ENCODE peak calls at places on chromosomes 3 and 15, in ten cellular contexts. X is fibroblast of lung, G is B cell, F is heart left ventricle, Q is heart right ventricle, A is Peyer's patch, E is A549, C is neural crest cell, Z is HFF-Myc, O is left ventricle myocardium inferior. Y is an unnamed sample.

GRCh38 chr15:91302588-91303439 is 202.8 kb downstream of the SV2B start:
- DNase-seq in X (peak), G (no peak), F (no peak), Q (no peak), A (no peak), E (peak), C (peak), Z (peak), O (no peak), Y (peak)

GRCh38 chr3:105970283-105970682 is 101.5 kb upstream of the CBLB start:
- DNase-seq in X (peak), G (no peak), F (no peak), Q (no peak), A (no peak), E (no peak), C (no peak), Z (peak), O (no peak), Y (no peak)

GRCh38 chr15:88241461-88241860 is 15.1 kb downstream of the NTRK3 start:
- DNase-seq in X (no peak), G (no peak), F (no peak), Q (no peak), A (no peak), E (no peak), C (no peak), Z (no peak), O (no peak), Y (no peak)

GRCh38 chr3:188153498-188153948 is 434 bp upstream of the LPP start:
- DNase-seq in X (peak), G (no peak), F (peak), Q (peak), A (peak), E (peak), C (peak), Z (peak), O (peak), Y (no peak)

GRCh38 chr3:143302638-143303171 is 183.1 kb downstream of the CHST2 start:
- DNase-seq in X (peak), G (no peak), F (peak), Q (peak), A (no peak), E (no peak), C (no peak), Z (peak), O (peak), Y (no peak)

GRCh38 chr15:77464129-77464865 is 43.6 kb downstream of the HMG20A start:
- DNase-seq in X (no peak), G (no peak), F (no peak), Q (no peak), A (no peak), E (no peak), C (no peak), Z (no peak), O (no peak), Y (no peak)

GRCh38 chr15:90201150-90201943 is at the start of gene SEMA4B:
- DNase-seq in X (peak), G (peak), F (peak), Q (peak), A (peak), E (peak), C (peak), Z (no peak), O (peak), Y (peak)

GRCh38 chr3:4994823-4995499 is 15.7 kb downstream of the BHLHE40 start:
- DNase-seq in X (peak), G (no peak), F (peak), Q (peak), A (no peak), E (no peak), C (no peak), Z (no peak), O (peak), Y (peak)

GRCh38 chr3:45509038-45509767 is 85.3 kb upstream of the LIMD1 start:
- DNase-seq in X (peak), G (no peak), F (no peak), Q (no peak), A (no peak), E (no peak), C (peak), Z (peak), O (no peak), Y (no peak)

GRCh38 chr3:171465768-171466167 is 5.6 kb upstream of the TNIK start:
- DNase-seq in X (peak), G (no peak), F (no peak), Q (no peak), A (no peak), E (no peak), C (no peak), Z (no peak), O (no peak), Y (no peak)

GRCh38 chr15:68581725-68582124 is 2.9 kb downstream of the CORO2B start:
- DNase-seq in X (no peak), G (no peak), F (no peak), Q (no peak), A (no peak), E (no peak), C (no peak), Z (no peak), O (no peak), Y (no peak)

GRCh38 chr15:38389924-38390542 is 63.9 kb upstream of the FAM98B start:
- DNase-seq in X (peak), G (peak), F (no peak), Q (peak), A (peak), E (peak), C (peak), Z (no peak), O (peak), Y (peak)

GRCh38 chr15:80317389-80318169 is 65.6 kb upstream of the CTXND1 start:
- DNase-seq in X (peak), G (no peak), F (no peak), Q (no peak), A (no peak), E (no peak), C (no peak), Z (peak), O (peak), Y (no peak)

GRCh38 chr15:94234300-94234699 is 2.9 kb downstream of the MCTP2 start:
- DNase-seq in X (peak), G (no peak), F (no peak), Q (no peak), A (peak), E (no peak), C (no peak), Z (no peak), O (no peak), Y (no peak)

GRCh38 chr3:189593581-189593980 is 37.6 kb upstream of the TP63 start:
- DNase-seq in X (peak), G (no peak), F (no peak), Q (no peak), A (no peak), E (no peak), C (no peak), Z (no peak), O (no peak), Y (no peak)

GRCh38 chr3:38152660-38153059 is 12.7 kb upstream of the OXSR1 start:
- DNase-seq in X (no peak), G (no peak), F (no peak), Q (no peak), A (no peak), E (no peak), C (no peak), Z (no peak), O (no peak), Y (no peak)

GRCh38 chr3:128882709-128883108 is 3.3 kb downstream of the ACAD9 start:
- DNase-seq in X (no peak), G (no peak), F (no peak), Q (no peak), A (no peak), E (no peak), C (no peak), Z (no peak), O (no peak), Y (no peak)
- TF ChIP-seq CTCF in X (no peak), G (no peak), F (no peak), Q (no peak), A (no peak), E (no peak), C (no peak), Z (no peak), O (no peak), Y (no peak)

GRCh38 chr15:59177445-59177728 is 29.3 kb upstream of the LDHAL6B start:
- DNase-seq in X (no peak), G (no peak), F (no peak), Q (no peak), A (no peak), E (no peak), C (no peak), Z (no peak), O (no peak), Y (peak)

GRCh38 chr15:59176653-59177444 is 29.8 kb upstream of the LDHAL6B start:
- DNase-seq in X (no peak), G (no peak), F (no peak), Q (no peak), A (no peak), E (no peak), C (no peak), Z (no peak), O (no peak), Y (no peak)

GRCh38 chr15:59178151-59178705 is 28.4 kb upstream of the LDHAL6B start:
- DNase-seq in X (no peak), G (no peak), F (no peak), Q (no peak), A (no peak), E (no peak), C (no peak), Z (no peak), O (no peak), Y (no peak)

GRCh38 chr15:59185725-59186124 is 20.9 kb upstream of the LDHAL6B start:
- DNase-seq in X (no peak), G (no peak), F (no peak), Q (no peak), A (no peak), E (no peak), C (no peak), Z (no peak), O (no peak), Y (no peak)

GRCh38 chr15:59180946-59181345 is 25.7 kb upstream of the LDHAL6B start:
- DNase-seq in X (no peak), G (no peak), F (no peak), Q (no peak), A (no peak), E (no peak), C (no peak), Z (no peak), O (no peak), Y (no peak)
- TF ChIP-seq CTCF in X (no peak), G (no peak), F (no peak), Q (no peak), A (no peak), E (no peak), C (no peak), Z (no peak), O (no peak), Y (no peak)

DNA sequence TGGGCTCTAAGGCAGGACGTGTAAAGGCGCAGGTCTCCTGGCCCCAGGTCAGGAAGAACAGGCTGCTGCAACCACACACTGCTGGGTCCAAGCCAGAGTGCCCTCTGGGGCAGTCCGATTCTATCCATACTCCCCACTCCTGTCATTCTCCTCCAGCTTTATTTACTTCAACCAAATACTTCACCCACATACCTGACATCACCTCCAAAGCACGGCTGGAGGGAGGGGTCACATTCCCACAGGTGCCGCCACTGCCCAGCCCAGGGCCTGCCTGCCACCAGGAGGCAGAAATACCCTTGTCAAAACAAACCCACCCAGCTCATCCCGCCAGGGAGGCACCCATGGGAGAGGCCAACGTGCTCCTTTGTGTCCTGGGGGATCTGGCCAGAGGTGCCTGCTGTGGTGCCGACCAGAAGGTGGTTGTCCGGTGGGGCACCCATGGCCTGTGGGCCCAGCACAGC is 100.4 kb downstream of the DAPK2 start:
- DNase-seq in X (no peak), G (no peak), F (no peak), Q (no peak), A (no peak), E (no peak), C (no peak), Z (no peak), O (no peak), Y (no peak)
- TF ChIP-seq CTCF in X (no peak), G (no peak), F (no peak), Q (no peak), A (no peak), E (no peak), C (no peak), Z (no peak), O (no peak), Y (no peak)

GRCh38 chr3:11532865-11533490 is 110.7 kb downstream of the VGLL4 start:
- DNase-seq in X (peak), G (peak), F (no peak), Q (no peak), A (no peak), E (no peak), C (no peak), Z (no peak), O (no peak), Y (no peak)
- TF ChIP-seq CTCF in X (no peak), G (no peak), F (no peak), Q (no peak), A (no peak), E (no peak), C (no peak), Z (no peak), O (no peak), Y (no peak)

DNA sequence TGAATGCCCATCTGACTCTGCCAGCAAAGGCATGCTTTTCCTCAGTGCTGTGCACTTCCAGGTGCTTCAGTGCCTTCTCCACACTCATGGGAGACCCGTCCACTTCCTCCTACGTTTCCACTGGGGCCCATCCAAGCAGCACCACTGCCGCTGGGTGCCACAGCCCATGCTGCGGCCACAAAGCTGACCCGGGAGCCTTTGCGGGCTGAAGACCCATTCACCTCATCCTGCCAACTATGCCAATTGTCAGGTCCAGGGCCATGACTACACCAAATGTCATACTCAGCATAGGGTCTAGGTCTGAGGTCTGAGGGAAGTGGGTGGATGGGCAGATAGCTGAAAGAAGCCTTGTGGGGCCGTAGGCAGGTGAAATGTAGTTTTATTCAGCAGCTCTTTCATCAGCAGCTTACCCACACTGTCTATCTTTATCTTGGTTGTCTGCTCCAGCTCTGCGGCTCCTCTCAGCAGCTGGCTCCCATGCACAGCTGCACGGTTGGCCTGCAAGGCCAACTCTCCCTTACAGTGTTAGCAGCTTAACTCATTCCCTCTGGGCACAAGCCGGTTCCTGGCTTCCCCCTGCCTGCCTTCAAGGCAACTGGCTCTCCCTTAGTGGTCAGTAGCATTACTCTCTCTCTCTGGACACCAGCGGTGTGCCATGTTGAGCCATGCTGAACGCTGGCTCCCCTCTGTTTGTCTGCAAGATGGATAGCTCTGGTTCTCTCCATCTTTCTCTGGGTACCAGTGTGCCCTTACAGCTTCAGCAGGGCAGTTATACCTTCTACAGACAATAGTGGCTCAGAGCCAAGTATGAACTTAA is 63.7 kb upstream of the SIAH2 start:
- DNase-seq in X (no peak), G (no peak), F (no peak), Q (no peak), A (no peak), E (no peak), C (no peak), Z (no peak), O (no peak), Y (no peak)
- TF ChIP-seq CTCF in X (no peak), G (no peak), F (no peak), Q (no peak), A (no peak), E (no peak), C (no peak), Z (no peak), O (no peak), Y (no peak)

DNA sequence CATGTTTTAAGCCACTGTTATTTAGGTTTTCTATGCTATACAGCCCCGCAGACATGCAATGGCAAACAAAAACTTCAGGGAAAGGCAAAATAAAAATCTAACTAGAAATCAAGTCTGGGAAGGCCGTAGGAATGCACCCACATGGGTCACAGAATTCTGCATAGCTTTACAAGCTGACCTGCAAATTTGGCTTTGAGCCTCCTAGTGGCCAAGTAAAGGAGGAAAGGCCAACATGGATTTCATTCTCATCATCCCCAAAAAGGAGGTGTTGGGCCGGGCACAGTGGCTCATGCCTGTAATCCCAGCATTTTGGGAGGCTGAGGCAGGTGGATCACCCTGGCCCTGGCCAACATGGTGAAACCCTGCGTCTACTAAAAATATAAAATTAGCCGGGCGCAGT is 124.3 kb downstream of the FBLN2 start:
- DNase-seq in X (no peak), G (no peak), F (no peak), Q (no peak), A (no peak), E (peak), C (no peak), Z (no peak), O (no peak), Y (no peak)
- TF ChIP-seq CTCF in X (peak), G (no peak), F (no peak), Q (no peak), A (no peak), E (peak), C (peak), Z (peak), O (no peak), Y (no peak)

DNA sequence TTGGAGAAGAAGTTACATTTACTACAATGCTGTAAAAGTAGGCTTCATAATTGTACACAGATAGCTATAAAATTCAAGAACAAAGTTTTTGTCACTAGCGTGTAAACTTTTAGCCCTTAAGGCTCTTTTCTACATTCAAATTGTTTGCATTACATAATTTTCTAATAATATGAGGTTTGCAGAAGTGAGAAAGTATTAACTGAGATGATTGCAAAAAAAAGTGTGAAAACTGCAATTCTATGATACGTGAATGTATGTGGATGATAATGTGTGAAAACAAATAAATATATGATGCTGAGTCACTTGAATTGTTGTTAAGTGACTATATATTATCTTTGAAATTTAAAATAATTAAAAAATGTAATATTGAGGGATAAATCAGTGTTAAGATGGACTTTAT is 557.5 kb downstream of the NAALADL2 start:
- DNase-seq in X (no peak), G (no peak), F (no peak), Q (no peak), A (no peak), E (no peak), C (no peak), Z (no peak), O (no peak), Y (no peak)
- TF ChIP-seq CTCF in X (no peak), G (no peak), F (no peak), Q (no peak), A (no peak), E (no peak), C (no peak), Z (no peak), O (no peak), Y (no peak)

GRCh38 chr3:75906555-75907112 is 121.3 kb upstream of the ZNF717 start:
- DNase-seq in X (peak), G (no peak), F (no peak), Q (no peak), A (no peak), E (no peak), C (peak), Z (no peak), O (no peak), Y (no peak)
- TF ChIP-seq CTCF in X (peak), G (no peak), F (no peak), Q (no peak), A (no peak), E (no peak), C (peak), Z (no peak), O (no peak), Y (no peak)

GRCh38 chr3:57152150-57152549 is 13.0 kb downstream of the IL17RD start:
- DNase-seq in X (no peak), G (no peak), F (no peak), Q (peak), A (no peak), E (no peak), C (peak), Z (no peak), O (peak), Y (no peak)
- TF ChIP-seq CTCF in X (no peak), G (no peak), F (no peak), Q (no peak), A (no peak), E (no peak), C (no peak), Z (no peak), O (peak), Y (no peak)

GRCh38 chr3:161175506-161175905 is 45.6 kb upstream of the NMD3 start:
- DNase-seq in X (no peak), G (no peak), F (no peak), Q (no peak), A (no peak), E (no peak), C (no peak), Z (no peak), O (no peak), Y (no peak)

GRCh38 chr3:161166051-161166450 is 55.1 kb upstream of the NMD3 start:
- DNase-seq in X (no peak), G (no peak), F (no peak), Q (no peak), A (no peak), E (no peak), C (no peak), Z (no peak), O (no peak), Y (no peak)

GRCh38 chr3:161171113-161171512 is 50.0 kb upstream of the NMD3 start:
- DNase-seq in X (peak), G (no peak), F (no peak), Q (peak), A (no peak), E (no peak), C (no peak), Z (no peak), O (peak), Y (no peak)

GRCh38 chr3:161171639-161172552 is 49.2 kb upstream of the NMD3 start:
- DNase-seq in X (peak), G (no peak), F (no peak), Q (no peak), A (no peak), E (no peak), C (no peak), Z (no peak), O (no peak), Y (no peak)
- TF ChIP-seq CTCF in X (peak), G (no peak), F (no peak), Q (peak), A (no peak), E (no peak), C (peak), Z (peak), O (peak), Y (no peak)